ENCODE peak calls at places on chromosomes 1 and 21, in seven cellular contexts. Q is fibroblast of lung, E is left lung, P is gastrocnemius medialis, J is heart right ventricle, G is thoracic aorta, W is psoas muscle. C is an unnamed sample.

GRCh38 chr1:43311521-43311920 is 10.7 kb downstream of the TIE1 start:
- DNase-seq in Q (no peak), W (no peak), E (peak; percentile 68), P (no peak), G (no peak), J (no peak), C (no peak)

GRCh38 chr1:65069186-65069585 is 78.8 kb upstream of the AK4 start:
- DNase-seq in G (no peak), P (no peak), E (no peak), J (no peak), W (no peak), Q (no peak), C (no peak)

GRCh38 chr1:16127676-16128337 is 28.1 kb downstream of the EPHA2 start:
- DNase-seq in P (no peak), J (peak; percentile 70), Q (no peak), E (peak; percentile 42), G (no peak), W (no peak), C (no peak)

GRCh38 chr1:174158767-174159252 is 510 bp upstream of the RABGAP1L start:
- DNase-seq in P (no peak), W (no peak), Q (no peak), J (no peak), G (no peak), E (no peak), C (no peak)

GRCh38 chr1:232473319-232473718 is 156.6 kb downstream of the SIPA1L2 start:
- DNase-seq in Q (peak; percentile 39), P (peak; percentile 14), W (no peak), E (no peak), G (no peak), J (no peak), C (no peak)

GRCh38 chr1:150486966-150487762 is at the start of gene TARS2:
- DNase-seq in G (peak; percentile 95), W (peak; percentile 94), Q (peak; percentile 99), P (peak; percentile 97), E (peak; percentile 87), J (peak; percentile 98), C (peak; percentile 85)

GRCh38 chr1:151972533-151973270 is 21.0 kb downstream of the S100A10 start:
- DNase-seq in W (no peak), Q (peak; percentile 78), P (no peak), E (no peak), J (no peak), G (no peak), C (no peak)

GRCh38 chr1:238205045-238205662 is 314.4 kb upstream of the ZP4 start:
- DNase-seq in G (no peak), J (no peak), W (no peak), E (no peak), Q (no peak), P (no peak), C (peak; percentile 53)

GRCh38 chr1:219659682-219660081 is 46.8 kb upstream of the ZC3H11B start:
- DNase-seq in W (no peak), P (no peak), Q (peak; percentile 70), E (no peak), G (no peak), J (no peak), C (no peak)

GRCh38 chr1:87131809-87132663 is 196.6 kb upstream of the LMO4 start:
- DNase-seq in J (peak; percentile 84), P (peak; percentile 54), Q (peak; percentile 79), E (peak; percentile 96), W (peak; percentile 88), G (no peak), C (peak; percentile 82)

GRCh38 chr21:25371831-25372434 is 235.3 kb downstream of the MRPL39 start:
- DNase-seq in Q (peak; percentile 26), W (no peak), J (no peak), P (no peak), G (no peak), E (no peak), C (no peak)

GRCh38 chr1:34740161-34740875 is 14.5 kb upstream of the GJB5 start:
- DNase-seq in J (no peak), E (no peak), Q (no peak), P (no peak), W (no peak), G (no peak), C (no peak)

GRCh38 chr1:210394281-210394798 is 65.6 kb downstream of the HHAT start:
- DNase-seq in Q (no peak), G (peak; percentile 16), E (no peak), W (no peak), J (peak; percentile 21), P (no peak), C (no peak)

GRCh38 chr1:239706245-239706892 is 320.0 kb downstream of the CHRM3 start:
- DNase-seq in E (peak; percentile 15), W (no peak), J (no peak), G (no peak), Q (no peak), P (no peak), C (no peak)

GRCh38 chr1:215793210-215793609 is 226.1 kb downstream of the KCTD3 start:
- DNase-seq in Q (peak; percentile 89), E (no peak), G (no peak), W (no peak), P (no peak), J (no peak), C (no peak)

GRCh38 chr1:231691618-231692259 is 65.1 kb downstream of the DISC1 start:
- DNase-seq in P (no peak), Q (no peak), E (peak; percentile 70), G (no peak), W (no peak), J (peak; percentile 21), C (no peak)

GRCh38 chr1:2786329-2787162 is 14.9 kb downstream of the TTC34 start:
- DNase-seq in E (peak; percentile 90), G (no peak), W (peak; percentile 60), Q (no peak), J (peak; percentile 22), P (no peak), C (peak; percentile 47)

GRCh38 chr1:192575499-192576189 is at the start of gene RGS1:
- DNase-seq in W (no peak), Q (no peak), E (peak; percentile 17), J (no peak), P (peak; percentile 12), G (no peak), C (no peak)

GRCh38 chr1:59411147-59411546 is 114.3 kb downstream of the FGGY start:
- DNase-seq in J (no peak), G (no peak), P (no peak), E (no peak), W (no peak), Q (no peak), C (no peak)

GRCh38 chr1:68270993-68271392 is 38.7 kb upstream of the WLS start:
- DNase-seq in W (no peak), Q (no peak), E (no peak), G (no peak), P (no peak), J (no peak), C (no peak)

GRCh38 chr1:145872421-145872891 is 13.2 kb downstream of the ANKRD35 start:
- DNase-seq in G (no peak), E (peak; percentile 76), P (peak; percentile 88), J (peak; percentile 13), Q (peak; percentile 64), W (peak; percentile 93), C (peak; percentile 74)

GRCh38 chr1:225425211-225425786 is 2.5 kb downstream of the LBR start:
- DNase-seq in E (no peak), G (no peak), W (no peak), Q (peak; percentile 33), J (no peak), P (no peak), C (no peak)

GRCh38 chr1:183806086-183806485 is 1.2 kb downstream of the RGL1 start:
- DNase-seq in E (no peak), G (no peak), W (no peak), J (no peak), P (no peak), Q (peak; percentile 64), C (no peak)

GRCh38 chr1:228149341-228150020 is at the start of gene GJC2:
- DNase-seq in P (peak; percentile 25), W (peak; percentile 66), G (no peak), E (peak; percentile 65), J (peak; percentile 66), Q (peak; percentile 33), C (peak; percentile 23)

GRCh38 chr1:30132602-30133271 is 590.6 kb downstream of the MATN1 start:
- DNase-seq in Q (no peak), J (no peak), W (no peak), P (no peak), E (no peak), G (no peak), C (no peak)
- H3K4me3 ChIP-seq in Q (no peak overlapping the region), J (no peak overlapping the region), W (no peak overlapping the region), P (no peak overlapping the region), E (no peak overlapping the region), G (no peak overlapping the region), C (no peak overlapping the region)

DNA sequence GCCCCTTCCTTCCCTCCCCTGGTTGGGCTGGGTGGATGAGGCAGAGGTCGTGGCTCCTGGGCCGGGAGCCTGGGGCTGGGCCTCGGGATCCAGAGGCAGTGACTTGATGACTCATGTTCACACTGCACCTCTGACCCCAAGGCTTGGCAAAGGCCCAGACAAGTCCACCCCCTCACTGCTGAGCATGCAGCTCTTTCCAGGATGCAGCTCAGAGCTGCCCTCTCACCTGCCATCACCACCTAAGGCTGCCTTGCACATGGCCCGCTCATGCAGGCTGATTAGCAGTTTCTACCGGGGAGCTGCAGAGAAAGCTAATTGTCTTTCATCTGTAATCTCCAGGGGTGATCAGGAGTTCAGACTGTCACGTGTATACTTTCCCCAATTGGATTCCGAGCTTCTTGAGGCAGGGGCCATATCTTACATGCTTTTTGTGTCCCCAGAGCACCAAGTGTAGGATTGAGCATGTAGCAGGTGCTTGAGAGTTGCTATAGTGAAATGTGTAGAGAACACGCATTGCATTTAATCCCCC is 62.1 kb downstream of the LRRN2 start:
- DNase-seq in P (no peak), J (no peak), E (no peak), W (no peak), Q (peak; percentile 69), G (no peak), C (no peak)
- H3K4me1 ChIP-seq in P (no peaks in the 10 kb centered on the region), J (peaks cover 4% of the 10 kb centered on the region), E (no peaks in the 10 kb centered on the region), W (no peaks in the 10 kb centered on the region), Q (no peaks in the 10 kb centered on the region), G (no peaks in the 10 kb centered on the region), C (no peaks in the 10 kb centered on the region)

GRCh38 chr1:99663501-99663900 is 17.6 kb downstream of the PALMD start:
- DNase-seq in W (no peak), P (no peak), E (no peak), G (no peak), Q (no peak), J (no peak), C (no peak)
- H3K4me3 ChIP-seq in W (no peak overlapping the region), P (no peak overlapping the region), E (no peak overlapping the region), G (no peak overlapping the region), Q (no peak overlapping the region), J (no peak overlapping the region), C (no peak overlapping the region)

GRCh38 chr1:21633992-21634475 is 35.1 kb downstream of the RAP1GAP start:
- DNase-seq in Q (no peak), P (no peak), E (no peak), W (no peak), J (no peak), G (no peak), C (peak; percentile 78)

GRCh38 chr1:21635138-21635535 is 34.0 kb downstream of the RAP1GAP start:
- DNase-seq in J (no peak), E (no peak), W (no peak), G (no peak), P (no peak), Q (no peak), C (no peak)

GRCh38 chr1:21633141-21633755 is 35.9 kb downstream of the RAP1GAP start:
- DNase-seq in J (no peak), P (no peak), G (no peak), Q (no peak), W (no peak), E (no peak), C (no peak)

GRCh38 chr1:21636029-21636428 is 33.1 kb downstream of the RAP1GAP start:
- DNase-seq in Q (no peak), P (no peak), J (no peak), W (no peak), E (no peak), G (no peak), C (no peak)

GRCh38 chr1:21634481-21635137 is 34.5 kb downstream of the RAP1GAP start:
- DNase-seq in Q (no peak), E (no peak), W (no peak), J (no peak), G (no peak), P (no peak), C (peak; percentile 80)
- H3K4me1 ChIP-seq in Q (no peaks in the 10 kb centered on the region), E (no peaks in the 10 kb centered on the region), W (peaks cover 5% of the 10 kb centered on the region), J (peaks cover 11% of the 10 kb centered on the region), G (no peaks in the 10 kb centered on the region), P (no peaks in the 10 kb centered on the region), C (no peaks in the 10 kb centered on the region)

C was measured in right lobe of liver.